ENCODE peak calls at places on chromosome 20, in six cellular contexts. E, P, B, T, N and D are unnamed samples.

GRCh38 chr20:44901972-44902371 is 7.9 kb upstream of the PABPC1L start:
- DNase-seq in E (no peak), P (no peak), B (no peak), T (no peak), N (peak), D (peak)

GRCh38 chr20:53930651-53931504 is 139.5 kb downstream of the BCAS1 start:
- DNase-seq in E (no peak), P (no peak), B (no peak), T (no peak), N (peak), D (peak)

GRCh38 chr20:24735263-24735662 is 213.8 kb upstream of the CST7 start:
- DNase-seq in E (no peak), P (no peak), B (no peak), T (no peak), N (no peak), D (peak)

GRCh38 chr20:57900226-57900905 is 190.6 kb upstream of the PMEPA1 start:
- DNase-seq in E (no peak), P (no peak), B (no peak), T (no peak), N (no peak), D (peak)

GRCh38 chr20:45390931-45391330 is 12.8 kb upstream of the TP53TG5 start:
- DNase-seq in E (no peak), P (no peak), B (no peak), T (no peak), N (no peak), D (no peak)

GRCh38 chr20:63273180-63273579 is 567 bp downstream of the ARFGAP1 start:
- DNase-seq in E (no peak), P (no peak), B (no peak), T (no peak), N (no peak), D (no peak)

GRCh38 chr20:33499347-33499746 is 9.5 kb downstream of the CBFA2T2 start:
- DNase-seq in E (no peak), P (no peak), B (no peak), T (no peak), N (no peak), D (no peak)

GRCh38 chr20:57124800-57125399 is 141.5 kb downstream of the BMP7 start:
- DNase-seq in E (no peak), P (no peak), B (no peak), T (no peak), N (no peak), D (peak)

GRCh38 chr20:61589055-61589385 is 337.0 kb downstream of the CDH4 start:
- DNase-seq in E (no peak), P (no peak), B (no peak), T (no peak), N (peak), D (peak)

GRCh38 chr20:59469266-59470252 is 134.8 kb upstream of the PHACTR3 start:
- DNase-seq in E (no peak), P (no peak), B (no peak), T (no peak), N (no peak), D (no peak)

GRCh38 chr20:50263831-50264230 is 73.2 kb downstream of the CEBPB start:
- DNase-seq in E (no peak), P (no peak), B (no peak), T (no peak), N (no peak), D (no peak)

GRCh38 chr20:805713-806112 is 27.8 kb upstream of the FAM110A start:
- DNase-seq in E (no peak), P (no peak), B (no peak), T (no peak), N (peak), D (peak)

GRCh38 chr20:54062812-54063280 is 7.5 kb downstream of the BCAS1 start:
- DNase-seq in E (no peak), P (no peak), B (no peak), T (no peak), N (peak), D (peak)